ENCODE peak calls at places on chromosomes 7 and 10, in four cellular contexts. V is HL-60, D is GM12878, B is K562. O is an unnamed sample.

GRCh38 chr7:149140784-149141183 is 6.5 kb upstream of the ZNF398 start:
- DNase-seq in V (peak; percentile 64), D (no peak), B (no peak), O (no peak)

GRCh38 chr7:12257582-12257981 is 46.5 kb downstream of the TMEM106B start:
- DNase-seq in B (no peak), D (peak; percentile 86), V (peak; percentile 1), O (peak; percentile 11)

GRCh38 chr10:100999742-101000601 is at the start of gene LZTS2:
- DNase-seq in B (peak; percentile 80), D (no peak), V (no peak), O (no peak)

GRCh38 chr10:77613476-77614130 is 24.0 kb downstream of the KCNMA1 start:
- DNase-seq in V (no peak), D (no peak), B (no peak), O (no peak)

GRCh38 chr7:121376982-121377381 is 19.1 kb downstream of the FAM3C start:
- DNase-seq in V (no peak), B (no peak), D (no peak), O (no peak)

GRCh38 chr10:79994556-79994955 is 45.7 kb upstream of the SFTPD start:
- DNase-seq in B (no peak), D (no peak), V (no peak), O (no peak)

GRCh38 chr7:128893251-128894100 is 17.0 kb downstream of the KCP start:
- DNase-seq in B (no peak), D (no peak), V (no peak), O (no peak)

GRCh38 chr10:21972584-21972983 is 30.9 kb downstream of the DNAJC1 start:
- DNase-seq in B (no peak), V (no peak), D (no peak), O (no peak)

GRCh38 chr10:27359792-27360320 is 119.3 kb upstream of the ACBD5 start:
- DNase-seq in D (no peak), V (no peak), B (no peak), O (no peak)

GRCh38 chr10:20185116-20185515 is 368.9 kb downstream of the PLXDC2 start:
- DNase-seq in B (no peak), D (no peak), V (no peak), O (no peak)

GRCh38 chr7:17532861-17533404 is 234.5 kb downstream of the AHR start:
- DNase-seq in V (no peak), B (no peak), D (no peak), O (no peak)

GRCh38 chr7:157460721-157461120 is 123.9 kb downstream of the DNAJB6 start:
- DNase-seq in V (no peak), D (no peak), B (no peak), O (no peak)

GRCh38 chr10:33386926-33387325 is 52.5 kb upstream of the NRP1 start:
- DNase-seq in V (no peak), B (no peak), D (no peak), O (no peak)

GRCh38 chr7:15104411-15105092 is 202.0 kb upstream of the DGKB start:
- DNase-seq in D (no peak), B (no peak), V (no peak), O (no peak)

GRCh38 chr7:116382375-116382774 is 117.2 kb upstream of the CAV2 start:
- DNase-seq in B (no peak), V (no peak), D (no peak), O (no peak)

GRCh38 chr7:16484453-16485158 is 19.1 kb upstream of the SOSTDC1 start:
- DNase-seq in B (no peak), V (no peak), D (no peak), O (no peak)

GRCh38 chr7:82057476-82057875 is 287.6 kb upstream of the HGF start:
- DNase-seq in D (no peak), V (no peak), B (no peak), O (no peak)

DNA sequence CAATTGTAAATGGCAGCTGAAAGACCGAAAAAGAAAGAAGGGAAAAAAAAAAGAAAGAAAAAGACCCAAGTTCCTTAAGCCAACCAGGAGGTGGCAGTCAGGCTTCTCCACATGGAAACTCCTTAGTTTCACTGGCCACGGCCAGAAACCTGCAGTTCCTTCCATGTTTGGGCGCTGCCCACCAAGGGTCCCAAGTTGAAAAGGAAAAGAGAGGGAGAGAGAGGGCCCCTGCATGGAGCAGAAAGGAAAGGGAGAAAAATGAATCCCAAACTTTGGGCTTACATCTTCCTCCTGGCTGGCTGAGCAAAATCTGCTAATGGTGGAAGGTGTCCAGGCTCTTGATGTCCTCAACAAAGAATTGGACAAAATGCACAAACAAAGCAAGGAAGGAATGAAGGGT is 31.8 kb upstream of the ABCA13 start:
- DNase-seq in V (no peak), D (no peak), B (no peak), O (no peak)
- TF ChIP-seq SPI1 in V (no peak), D (no peak), B (no peak), O (no peak)

GRCh38 chr10:108180883-108181282 is 1016.4 kb upstream of the SORCS1 start:
- DNase-seq in B (no peak), D (no peak), V (no peak), O (no peak)
- TF ChIP-seq SPI1 in B (no peak), D (no peak), V (no peak), O (no peak)

GRCh38 chr10:115566867-115567266 is 473.7 kb downstream of the ATRNL1 start:
- DNase-seq in B (no peak), D (no peak), V (no peak), O (no peak)
- TF ChIP-seq SPI1 in B (no peak), D (no peak), V (no peak), O (no peak)

GRCh38 chr10:129679207-129679606 is 212.2 kb downstream of the MGMT start:
- DNase-seq in D (no peak), V (no peak), B (no peak), O (no peak)

GRCh38 chr10:129676014-129676413 is 209.0 kb downstream of the MGMT start:
- DNase-seq in V (no peak), D (no peak), B (no peak), O (no peak)

GRCh38 chr10:129680661-129681344 is 213.8 kb downstream of the MGMT start:
- DNase-seq in V (no peak), D (no peak), B (no peak), O (no peak)

GRCh38 chr10:129677377-129677927 is 210.4 kb downstream of the MGMT start:
- DNase-seq in B (no peak), D (no peak), V (no peak), O (no peak)

DNA sequence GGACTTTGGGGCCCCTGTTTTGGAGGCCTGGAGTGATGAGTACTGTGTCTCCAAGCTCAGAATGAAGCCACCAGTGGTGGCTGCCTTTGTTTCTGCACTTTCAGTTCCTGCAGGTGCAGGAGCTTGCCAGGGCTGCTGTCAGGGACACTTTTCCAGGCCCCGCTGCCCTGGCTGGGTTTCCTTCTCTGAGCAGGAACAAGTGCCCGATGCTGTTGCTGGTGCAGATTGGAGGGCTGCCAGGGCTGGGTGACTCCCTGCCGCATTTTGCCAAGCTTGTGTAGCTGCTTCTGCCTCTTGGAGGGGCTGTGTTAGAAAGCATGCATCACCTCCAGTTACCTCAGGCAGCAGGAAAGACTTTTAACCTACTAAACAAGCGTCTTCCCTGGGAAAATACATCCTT is 211.1 kb downstream of the MGMT start:
- DNase-seq in B (no peak), D (no peak), V (no peak), O (no peak)
- TF ChIP-seq SPI1 in B (no peak), D (no peak), V (no peak), O (no peak)

GRCh38 chr7:70189776-70190175 is 591.5 kb downstream of the AUTS2 start:
- DNase-seq in V (no peak), D (no peak), B (no peak), O (no peak)

GRCh38 chr7:70189261-70189660 is 591.0 kb downstream of the AUTS2 start:
- DNase-seq in B (no peak), V (no peak), D (no peak), O (no peak)

GRCh38 chr7:70193514-70193913 is 595.2 kb downstream of the AUTS2 start:
- DNase-seq in B (no peak), D (no peak), V (no peak), O (no peak)

GRCh38 chr7:70190266-70190665 is 592.0 kb downstream of the AUTS2 start:
- DNase-seq in B (no peak), D (no peak), V (no peak), O (no peak)
- TF ChIP-seq SPI1 in B (no peak), D (no peak), V (no peak), O (no peak)